ENCODE peak calls at places on chromosomes 6 and 20, in seven cellular contexts. T, W, E, N, X, M and P are unnamed samples.

GRCh38 chr6:75601608-75602163 is at the start of gene SENP6:
- DNase-seq in T (peak), W (no peak), E (peak), N (peak), X (peak), M (peak), P (peak)

GRCh38 chr6:52779237-52779636 is 16.0 kb upstream of the GSTA2 start:
- DNase-seq in T (no peak), W (no peak), E (no peak), N (no peak), X (no peak), M (no peak), P (no peak)

GRCh38 chr6:151376440-151376839 is 14.9 kb downstream of the ZBTB2 start:
- DNase-seq in T (no peak), W (no peak), E (no peak), N (no peak), X (no peak), M (no peak), P (no peak)

GRCh38 chr20:61668064-61668463 is 397.6 kb downstream of the TAF4 start:
- DNase-seq in T (no peak), W (no peak), E (no peak), N (no peak), X (no peak), M (no peak), P (no peak)

GRCh38 chr6:39876111-39876510 is 58.2 kb downstream of the MOCS1 start:
- DNase-seq in T (no peak), W (no peak), E (no peak), N (no peak), X (no peak), M (no peak), P (no peak)

GRCh38 chr6:130853555-130854183 is 26.5 kb downstream of the SMLR1 start:
- DNase-seq in T (no peak), W (no peak), E (no peak), N (no peak), X (no peak), M (no peak), P (no peak)

GRCh38 chr6:106316376-106316769 is 9.2 kb downstream of the ATG5 start:
- DNase-seq in T (no peak), W (no peak), E (no peak), N (no peak), X (no peak), M (no peak), P (no peak)

GRCh38 chr20:49893242-49894072 is 21.9 kb downstream of the SPATA2 start:
- DNase-seq in T (no peak), W (no peak), E (peak), N (no peak), X (no peak), M (no peak), P (no peak)

GRCh38 chr6:7535498-7535897 is 6.0 kb upstream of the DSP start:
- DNase-seq in T (no peak), W (no peak), E (no peak), N (peak), X (no peak), M (no peak), P (no peak)

GRCh38 chr6:158344534-158344933 is 32.3 kb downstream of the TULP4 start:
- DNase-seq in T (no peak), W (no peak), E (no peak), N (no peak), X (no peak), M (no peak), P (no peak)

GRCh38 chr20:14062786-14063185 is 67.5 kb downstream of the MACROD2 start:
- DNase-seq in T (no peak), W (no peak), E (no peak), N (no peak), X (no peak), M (no peak), P (peak)

GRCh38 chr20:4787069-4787468 is 65.4 kb downstream of the PRND start:
- DNase-seq in T (no peak), W (no peak), E (no peak), N (no peak), X (no peak), M (no peak), P (no peak)

GRCh38 chr6:109513571-109514071 is 30.6 kb upstream of the ZBTB24 start:
- DNase-seq in T (peak), W (no peak), E (no peak), N (no peak), X (no peak), M (no peak), P (peak)

GRCh38 chr6:79233611-79234149 is 802 bp downstream of the HMGN3 start:
- DNase-seq in T (peak), W (no peak), E (peak), N (peak), X (peak), M (peak), P (peak)

GRCh38 chr6:22145823-22146379 is 150.9 kb downstream of the PRL start:
- DNase-seq in T (peak), W (no peak), E (peak), N (peak), X (peak), M (no peak), P (peak)

GRCh38 chr6:166955121-166955864 is 1.1 kb downstream of the RNASET2 start:
- DNase-seq in T (peak), W (no peak), E (peak), N (no peak), X (peak), M (no peak), P (no peak)